ENCODE peak calls at places on chromosome 2, in seven cellular contexts. One of them, this sample, is unnamed.

GRCh38 chr2:20365249-20365817 is 14.7 kb upstream of the PUM2 start:
- DNase-seq in fibroblast of lung: peak; percentile 60
- DNase-seq in A549: peak; percentile 55
- DNase-seq in left ventricle myocardium inferior: no peak
- DNase-seq in pancreas: no peak
- DNase-seq in lung: no peak
- DNase-seq in prostate gland: no peak
- DNase-seq in this sample: peak; percentile 81

GRCh38 chr2:121075006-121075545 is 209.9 kb downstream of the TFCP2L1 start:
- DNase-seq in A549: peak; percentile 91
- DNase-seq in left ventricle myocardium inferior: no peak
- DNase-seq in lung: no peak
- DNase-seq in pancreas: no peak
- DNase-seq in fibroblast of lung: peak; percentile 89
- DNase-seq in prostate gland: no peak
- DNase-seq in this sample: peak; percentile 89

GRCh38 chr2:225008935-225009334 is 33.3 kb downstream of the DOCK10 start:
- DNase-seq in fibroblast of lung: peak; percentile 26
- DNase-seq in lung: no peak
- DNase-seq in pancreas: no peak
- DNase-seq in left ventricle myocardium inferior: no peak
- DNase-seq in prostate gland: no peak
- DNase-seq in A549: no peak
- DNase-seq in this sample: no peak

GRCh38 chr2:9238927-9239326 is 32.3 kb downstream of the ASAP2 start:
- DNase-seq in lung: no peak
- DNase-seq in pancreas: no peak
- DNase-seq in fibroblast of lung: no peak
- DNase-seq in A549: no peak
- DNase-seq in prostate gland: no peak
- DNase-seq in left ventricle myocardium inferior: no peak
- DNase-seq in this sample: no peak

GRCh38 chr2:137178955-137179377 is 413.6 kb downstream of the THSD7B start:
- DNase-seq in lung: no peak
- DNase-seq in prostate gland: no peak
- DNase-seq in A549: no peak
- DNase-seq in left ventricle myocardium inferior: no peak
- DNase-seq in fibroblast of lung: peak; percentile 60
- DNase-seq in pancreas: no peak
- DNase-seq in this sample: peak; percentile 74

GRCh38 chr2:31980674-31981356 is 30.0 kb downstream of the MEMO1 start:
- DNase-seq in fibroblast of lung: peak; percentile 53
- DNase-seq in prostate gland: no peak
- DNase-seq in A549: peak; percentile 36
- DNase-seq in left ventricle myocardium inferior: no peak
- DNase-seq in pancreas: no peak
- DNase-seq in lung: no peak
- DNase-seq in this sample: peak; percentile 62

GRCh38 chr2:203852760-203853159 is 14.8 kb upstream of the CTLA4 start:
- DNase-seq in left ventricle myocardium inferior: no peak
- DNase-seq in pancreas: no peak
- DNase-seq in lung: no peak
- DNase-seq in A549: no peak
- DNase-seq in prostate gland: no peak
- DNase-seq in fibroblast of lung: no peak
- DNase-seq in this sample: no peak

GRCh38 chr2:82498777-82499443 is 1960.2 kb downstream of the SUCLG1 start:
- DNase-seq in lung: no peak
- DNase-seq in A549: no peak
- DNase-seq in pancreas: no peak
- DNase-seq in left ventricle myocardium inferior: no peak
- DNase-seq in prostate gland: no peak
- DNase-seq in fibroblast of lung: no peak
- DNase-seq in this sample: no peak

GRCh38 chr2:235142588-235142987 is 190.8 kb downstream of the SH3BP4 start:
- DNase-seq in fibroblast of lung: no peak
- DNase-seq in left ventricle myocardium inferior: no peak
- DNase-seq in A549: no peak
- DNase-seq in prostate gland: no peak
- DNase-seq in lung: no peak
- DNase-seq in pancreas: no peak
- DNase-seq in this sample: no peak

GRCh38 chr2:216350214-216350789 is 22.0 kb downstream of the MARCHF4 start:
- DNase-seq in left ventricle myocardium inferior: no peak
- DNase-seq in fibroblast of lung: peak; percentile 50
- DNase-seq in pancreas: no peak
- DNase-seq in lung: no peak
- DNase-seq in A549: no peak
- DNase-seq in prostate gland: no peak
- DNase-seq in this sample: peak; percentile 81

GRCh38 chr2:110679337-110679707 is 1.5 kb upstream of the BUB1 start:
- DNase-seq in pancreas: no peak
- DNase-seq in left ventricle myocardium inferior: no peak
- DNase-seq in lung: no peak
- DNase-seq in fibroblast of lung: peak; percentile 18
- DNase-seq in prostate gland: no peak
- DNase-seq in A549: no peak
- DNase-seq in this sample: peak; percentile 28

GRCh38 chr2:237715459-237715947 is 83.1 kb upstream of the RBM44 start:
- DNase-seq in fibroblast of lung: no peak
- DNase-seq in left ventricle myocardium inferior: no peak
- DNase-seq in lung: no peak
- DNase-seq in pancreas: peak; percentile 57
- DNase-seq in A549: no peak
- DNase-seq in prostate gland: no peak
- DNase-seq in this sample: no peak

GRCh38 chr2:196130039-196130825 is 41.1 kb downstream of the STK17B start:
- DNase-seq in prostate gland: no peak
- DNase-seq in left ventricle myocardium inferior: no peak
- DNase-seq in pancreas: no peak
- DNase-seq in lung: no peak
- DNase-seq in A549: no peak
- DNase-seq in fibroblast of lung: no peak
- DNase-seq in this sample: no peak

GRCh38 chr2:228507870-228508269 is 326.4 kb upstream of the SPHKAP start:
- DNase-seq in lung: no peak
- DNase-seq in left ventricle myocardium inferior: no peak
- DNase-seq in A549: no peak
- DNase-seq in prostate gland: no peak
- DNase-seq in fibroblast of lung: peak; percentile 3
- DNase-seq in pancreas: no peak
- DNase-seq in this sample: peak; percentile 23

DNA sequence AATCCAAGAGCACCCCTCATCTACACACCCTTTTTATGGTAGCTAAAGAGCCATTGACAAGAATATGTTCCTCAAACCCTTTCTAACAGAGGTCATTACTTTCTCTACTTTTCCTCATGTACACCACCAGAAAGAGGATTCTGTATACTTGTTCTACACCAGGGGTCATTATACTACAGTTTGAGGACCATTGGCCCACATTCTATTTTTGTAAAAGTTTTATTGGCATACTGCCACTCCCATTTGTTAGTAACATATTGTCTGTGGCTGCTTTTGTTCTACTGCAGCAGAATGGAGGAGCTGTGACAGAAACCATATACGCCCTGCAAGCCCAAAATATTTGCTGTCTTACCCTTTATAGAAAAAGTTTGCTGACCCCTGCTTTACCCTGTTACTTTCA is 14.3 kb downstream of the HTR2B start:
- DNase-seq in lung: no peak
- DNase-seq in prostate gland: no peak
- DNase-seq in A549: no peak
- DNase-seq in pancreas: no peak
- DNase-seq in left ventricle myocardium inferior: no peak
- DNase-seq in fibroblast of lung: peak; percentile 86
- DNase-seq in this sample: peak; percentile 76
- TF ChIP-seq CTCF in lung: no peak
- TF ChIP-seq CTCF in prostate gland: peak; percentile 25
- TF ChIP-seq CTCF in A549: no peak
- TF ChIP-seq CTCF in pancreas: no peak
- TF ChIP-seq CTCF in left ventricle myocardium inferior: peak; percentile 51
- TF ChIP-seq CTCF in fibroblast of lung: peak; percentile 25
- TF ChIP-seq CTCF in this sample: peak; percentile 35

DNA sequence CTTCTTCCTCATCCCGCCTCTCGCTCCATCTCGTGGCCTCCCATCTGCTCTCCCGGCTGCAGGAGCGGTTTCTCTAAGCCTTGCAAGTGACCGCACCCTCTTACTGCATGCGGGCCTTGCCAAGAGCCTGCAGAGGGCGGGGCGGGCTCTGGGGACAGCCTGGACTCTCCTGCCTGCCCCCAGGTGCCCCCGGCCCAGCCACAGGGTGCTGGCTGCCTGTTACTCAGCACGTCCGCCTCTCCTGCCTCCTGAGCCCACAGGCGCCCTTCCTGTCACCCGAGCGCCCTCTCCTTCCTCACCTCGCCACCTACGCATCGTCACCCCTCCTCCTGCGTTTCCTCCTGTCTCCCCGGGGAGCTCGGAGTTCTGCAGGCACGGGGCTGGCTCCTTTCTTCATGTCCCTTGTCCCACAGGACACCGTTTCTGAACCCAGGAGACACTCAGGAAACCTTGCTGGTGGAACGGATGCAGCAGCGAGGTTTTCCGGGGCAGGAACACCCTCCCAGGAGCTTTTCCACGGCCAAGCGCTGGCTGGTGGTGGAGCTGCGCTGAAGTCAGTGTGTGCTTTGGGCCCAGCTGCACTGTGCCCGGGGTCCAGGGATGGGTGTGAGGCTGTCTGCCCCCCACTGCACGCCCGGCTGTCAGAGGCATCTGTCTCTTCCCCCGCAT is 28.5 kb downstream of the HPCAL1 start:
- DNase-seq in fibroblast of lung: peak; percentile 37
- DNase-seq in pancreas: no peak
- DNase-seq in A549: peak; percentile 36
- DNase-seq in prostate gland: no peak
- DNase-seq in left ventricle myocardium inferior: peak; percentile 72
- DNase-seq in lung: peak; percentile 60
- DNase-seq in this sample: peak; percentile 45
- H3K4me3 ChIP-seq in fibroblast of lung: no peak overlapping the region
- H3K4me3 ChIP-seq in pancreas: no peak overlapping the region
- H3K4me3 ChIP-seq in A549: peak overlapping the region; percentile 25
- H3K4me3 ChIP-seq in prostate gland: no peak overlapping the region
- H3K4me3 ChIP-seq in left ventricle myocardium inferior: peak overlapping the region; percentile 49
- H3K4me3 ChIP-seq in lung: no peak overlapping the region
- H3K4me3 ChIP-seq in this sample: no peak overlapping the region

GRCh38 chr2:173299764-173300163 is 54.9 kb upstream of the CDCA7 start:
- DNase-seq in A549: no peak
- DNase-seq in fibroblast of lung: no peak
- DNase-seq in left ventricle myocardium inferior: no peak
- DNase-seq in lung: no peak
- DNase-seq in pancreas: no peak
- DNase-seq in prostate gland: no peak
- DNase-seq in this sample: no peak
- TF ChIP-seq CTCF in A549: no peak
- TF ChIP-seq CTCF in fibroblast of lung: no peak
- TF ChIP-seq CTCF in left ventricle myocardium inferior: no peak
- TF ChIP-seq CTCF in lung: no peak
- TF ChIP-seq CTCF in pancreas: no peak
- TF ChIP-seq CTCF in prostate gland: no peak
- TF ChIP-seq CTCF in this sample: no peak

GRCh38 chr2:63054812-63055509 is 4.3 kb downstream of the OTX1 start:
- DNase-seq in left ventricle myocardium inferior: no peak
- DNase-seq in prostate gland: no peak
- DNase-seq in lung: no peak
- DNase-seq in A549: no peak
- DNase-seq in fibroblast of lung: no peak
- DNase-seq in pancreas: no peak
- DNase-seq in this sample: no peak
- H3K4me3 ChIP-seq in left ventricle myocardium inferior: peak overlapping the region; percentile 41
- H3K4me3 ChIP-seq in prostate gland: no peak overlapping the region
- H3K4me3 ChIP-seq in lung: no peak overlapping the region
- H3K4me3 ChIP-seq in A549: no peak overlapping the region
- H3K4me3 ChIP-seq in fibroblast of lung: no peak overlapping the region
- H3K4me3 ChIP-seq in pancreas: no peak overlapping the region
- H3K4me3 ChIP-seq in this sample: peak overlapping the region; percentile 11

GRCh38 chr2:18117592-18117991 is 239.1 kb downstream of the KCNS3 start:
- DNase-seq in left ventricle myocardium inferior: no peak
- DNase-seq in fibroblast of lung: peak; percentile 61
- DNase-seq in A549: no peak
- DNase-seq in prostate gland: no peak
- DNase-seq in pancreas: no peak
- DNase-seq in lung: peak; percentile 45
- DNase-seq in this sample: peak; percentile 16
- TF ChIP-seq CTCF in left ventricle myocardium inferior: peak; percentile 51
- TF ChIP-seq CTCF in fibroblast of lung: peak; percentile 52
- TF ChIP-seq CTCF in A549: peak; percentile 32
- TF ChIP-seq CTCF in prostate gland: peak; percentile 23
- TF ChIP-seq CTCF in pancreas: no peak
- TF ChIP-seq CTCF in lung: peak; percentile 38
- TF ChIP-seq CTCF in this sample: peak; percentile 55

GRCh38 chr2:42142476-42143184 is 26.5 kb upstream of the EML4 start:
- DNase-seq in fibroblast of lung: peak; percentile 47
- DNase-seq in lung: peak; percentile 54
- DNase-seq in pancreas: no peak
- DNase-seq in A549: no peak
- DNase-seq in prostate gland: no peak
- DNase-seq in left ventricle myocardium inferior: no peak
- DNase-seq in this sample: peak; percentile 87
- H3K4me3 ChIP-seq in fibroblast of lung: peak overlapping the region; percentile 24
- H3K4me3 ChIP-seq in lung: no peak overlapping the region
- H3K4me3 ChIP-seq in pancreas: no peak overlapping the region
- H3K4me3 ChIP-seq in A549: no peak overlapping the region
- H3K4me3 ChIP-seq in prostate gland: no peak overlapping the region
- H3K4me3 ChIP-seq in left ventricle myocardium inferior: peak overlapping the region; percentile 44
- H3K4me3 ChIP-seq in this sample: no peak overlapping the region

GRCh38 chr2:44547713-44548112 is 186.0 kb downstream of the CAMKMT start:
- DNase-seq in A549: no peak
- DNase-seq in lung: no peak
- DNase-seq in left ventricle myocardium inferior: no peak
- DNase-seq in prostate gland: no peak
- DNase-seq in pancreas: no peak
- DNase-seq in fibroblast of lung: no peak
- DNase-seq in this sample: no peak
- TF ChIP-seq CTCF in A549: no peak
- TF ChIP-seq CTCF in lung: no peak
- TF ChIP-seq CTCF in left ventricle myocardium inferior: no peak
- TF ChIP-seq CTCF in prostate gland: no peak
- TF ChIP-seq CTCF in pancreas: no peak
- TF ChIP-seq CTCF in fibroblast of lung: no peak
- TF ChIP-seq CTCF in this sample: no peak

GRCh38 chr2:64455545-64455944 is 1.6 kb downstream of the LGALSL start:
- DNase-seq in pancreas: no peak
- DNase-seq in left ventricle myocardium inferior: no peak
- DNase-seq in prostate gland: peak; percentile 10
- DNase-seq in lung: no peak
- DNase-seq in A549: peak; percentile 38
- DNase-seq in fibroblast of lung: no peak
- DNase-seq in this sample: no peak
- H3K4me3 ChIP-seq in pancreas: no peak overlapping the region
- H3K4me3 ChIP-seq in left ventricle myocardium inferior: peak overlapping the region; percentile 87
- H3K4me3 ChIP-seq in prostate gland: peak overlapping the region; percentile 88
- H3K4me3 ChIP-seq in lung: no peak overlapping the region
- H3K4me3 ChIP-seq in A549: no peak overlapping the region
- H3K4me3 ChIP-seq in fibroblast of lung: no peak overlapping the region
- H3K4me3 ChIP-seq in this sample: no peak overlapping the region